ENCODE peak calls at places on chromosomes 11 and 22, in eight cellular contexts. X, L, O, D, J, A, P and S are unnamed samples.

GRCh38 chr22:24319451-24319850 is 48.8 kb downstream of the SPECC1L start:
- DNase-seq in X (no peak), L (no peak), O (no peak), D (no peak), J (no peak), A (no peak), P (no peak), S (no peak)

GRCh38 chr11:61162092-61162935 is 1.1 kb upstream of the VPS37C start:
- DNase-seq in X (no peak), L (no peak), O (no peak), D (no peak), J (no peak), A (peak), P (peak), S (peak)

GRCh38 chr11:130448416-130449068 is at the start of gene ADAMTS15:
- DNase-seq in X (peak), L (no peak), O (peak), D (peak), J (peak), A (peak), P (peak), S (peak)

GRCh38 chr11:93740031-93740801 is 1.1 kb downstream of the TAF1D start:
- DNase-seq in X (no peak), L (no peak), O (no peak), D (no peak), J (no peak), A (peak), P (peak), S (peak)

GRCh38 chr22:45240137-45240809 is 421 bp downstream of the KIAA0930 start:
- DNase-seq in X (no peak), L (no peak), O (peak), D (no peak), J (no peak), A (peak), P (no peak), S (peak)

GRCh38 chr11:8167796-8168195 is 1.0 kb downstream of the RIC3 start:
- DNase-seq in X (no peak), L (no peak), O (no peak), D (no peak), J (no peak), A (no peak), P (no peak), S (no peak)

GRCh38 chr11:898160-898517 is 12.5 kb downstream of the CHID1 start:
- DNase-seq in X (no peak), L (no peak), O (no peak), D (no peak), J (no peak), A (no peak), P (no peak), S (peak)

GRCh38 chr11:130651266-130651855 is 202.9 kb downstream of the ADAMTS15 start:
- DNase-seq in X (no peak), L (no peak), O (no peak), D (no peak), J (no peak), A (no peak), P (no peak), S (no peak)

GRCh38 chr22:49994361-49995058 is 18.1 kb downstream of the IL17REL start:
- DNase-seq in X (no peak), L (no peak), O (no peak), D (no peak), J (no peak), A (peak), P (peak), S (no peak)

GRCh38 chr11:14315130-14315529 is 43.9 kb downstream of the RRAS2 start:
- DNase-seq in X (no peak), L (no peak), O (no peak), D (no peak), J (no peak), A (no peak), P (no peak), S (no peak)

GRCh38 chr11:8672346-8672745 is 10.1 kb downstream of the TRIM66 start:
- DNase-seq in X (no peak), L (no peak), O (no peak), D (no peak), J (no peak), A (no peak), P (no peak), S (no peak)

GRCh38 chr11:108853864-108854263 is 189.0 kb downstream of the DDX10 start:
- DNase-seq in X (no peak), L (no peak), O (no peak), D (no peak), J (no peak), A (no peak), P (no peak), S (no peak)

GRCh38 chr11:130858215-130858614 is 58.1 kb downstream of the SNX19 start:
- DNase-seq in X (no peak), L (no peak), O (no peak), D (no peak), J (no peak), A (no peak), P (peak), S (no peak)

GRCh38 chr11:11882539-11882938 is 40.8 kb downstream of the USP47 start:
- DNase-seq in X (no peak), L (no peak), O (no peak), D (no peak), J (no peak), A (no peak), P (no peak), S (no peak)

GRCh38 chr11:16770016-16770415 is 31.6 kb downstream of the C11orf58 start:
- DNase-seq in X (no peak), L (no peak), O (no peak), D (no peak), J (no peak), A (no peak), P (no peak), S (no peak)

GRCh38 chr11:124837491-124837856 is 27.8 kb upstream of the ROBO3 start:
- DNase-seq in X (peak), L (no peak), O (no peak), D (no peak), J (peak), A (no peak), P (no peak), S (peak)

GRCh38 chr11:1202154-1202775 is 20.6 kb upstream of the MUC5B start:
- DNase-seq in X (no peak), L (no peak), O (peak), D (no peak), J (no peak), A (peak), P (no peak), S (no peak)

GRCh38 chr11:106012744-106013143 is 9.3 kb downstream of the MSANTD4 start:
- DNase-seq in X (no peak), L (no peak), O (no peak), D (no peak), J (no peak), A (no peak), P (no peak), S (no peak)

GRCh38 chr22:19672054-19672776 is 42.1 kb upstream of the SEPTIN5 start:
- DNase-seq in X (no peak), L (no peak), O (no peak), D (no peak), J (no peak), A (no peak), P (no peak), S (no peak)

GRCh38 chr11:118129475-118130196 is 23.0 kb downstream of the SCN4B start:
- DNase-seq in X (no peak), L (no peak), O (no peak), D (no peak), J (no peak), A (no peak), P (no peak), S (no peak)

GRCh38 chr11:22459053-22459452 is 120.9 kb downstream of the SLC17A6 start:
- DNase-seq in X (no peak), L (no peak), O (no peak), D (no peak), J (no peak), A (no peak), P (no peak), S (no peak)

GRCh38 chr11:69575296-69576068 is 65.5 kb upstream of the CCND1 start:
- DNase-seq in X (no peak), L (no peak), O (no peak), D (no peak), J (no peak), A (no peak), P (no peak), S (no peak)

GRCh38 chr11:19890308-19890707 is 177.7 kb downstream of the NAV2 start:
- DNase-seq in X (no peak), L (no peak), O (no peak), D (no peak), J (no peak), A (no peak), P (no peak), S (peak)

GRCh38 chr11:75303544-75304224 is 47.8 kb downstream of the ARRB1 start:
- DNase-seq in X (no peak), L (no peak), O (no peak), D (no peak), J (no peak), A (no peak), P (no peak), S (no peak)

GRCh38 chr11:71269603-71270511 is 17.5 kb upstream of the SHANK2 start:
- DNase-seq in X (no peak), L (no peak), O (no peak), D (no peak), J (no peak), A (no peak), P (no peak), S (no peak)

GRCh38 chr11:29061452-29061851 is 953.3 kb downstream of the METTL15 start:
- DNase-seq in X (no peak), L (no peak), O (no peak), D (no peak), J (no peak), A (no peak), P (no peak), S (no peak)

GRCh38 chr11:68212421-68213134 is 518 bp downstream of the KMT5B start:
- DNase-seq in X (peak), L (no peak), O (peak), D (no peak), J (peak), A (peak), P (peak), S (peak)

GRCh38 chr22:39994046-39994565 is 648 bp upstream of the FAM83F start:
- DNase-seq in X (no peak), L (no peak), O (no peak), D (no peak), J (no peak), A (no peak), P (no peak), S (no peak)

GRCh38 chr22:35116269-35116668 is 50.3 kb downstream of the ISX start:
- DNase-seq in X (no peak), L (no peak), O (no peak), D (no peak), J (no peak), A (peak), P (no peak), S (no peak)

GRCh38 chr11:113977701-113978100 is 2.8 kb downstream of the HTR3A start:
- DNase-seq in X (no peak), L (no peak), O (no peak), D (no peak), J (no peak), A (no peak), P (no peak), S (no peak)

GRCh38 chr11:74702383-74703007 is 28.7 kb downstream of the CHRDL2 start:
- DNase-seq in X (peak), L (no peak), O (peak), D (peak), J (peak), A (peak), P (peak), S (peak)

GRCh38 chr11:33734441-33735165 is 1.6 kb downstream of the CD59 start:
- DNase-seq in X (peak), L (no peak), O (no peak), D (no peak), J (peak), A (peak), P (peak), S (no peak)

GRCh38 chr11:118619444-118620205 is 12.2 kb downstream of the PHLDB1 start:
- DNase-seq in X (peak), L (no peak), O (peak), D (no peak), J (peak), A (no peak), P (no peak), S (no peak)

GRCh38 chr11:3000032-3000961 is 8.2 kb upstream of the NAP1L4 start:
- DNase-seq in X (no peak), L (no peak), O (no peak), D (no peak), J (peak), A (peak), P (peak), S (peak)

GRCh38 chr11:59436169-59436568 is at the start of gene OR5A1:
- DNase-seq in X (no peak), L (no peak), O (no peak), D (no peak), J (no peak), A (no peak), P (no peak), S (no peak)

GRCh38 chr11:45158891-45159605 is 12.6 kb downstream of the PRDM11 start:
- DNase-seq in X (no peak), L (no peak), O (no peak), D (no peak), J (no peak), A (no peak), P (no peak), S (no peak)

DNA sequence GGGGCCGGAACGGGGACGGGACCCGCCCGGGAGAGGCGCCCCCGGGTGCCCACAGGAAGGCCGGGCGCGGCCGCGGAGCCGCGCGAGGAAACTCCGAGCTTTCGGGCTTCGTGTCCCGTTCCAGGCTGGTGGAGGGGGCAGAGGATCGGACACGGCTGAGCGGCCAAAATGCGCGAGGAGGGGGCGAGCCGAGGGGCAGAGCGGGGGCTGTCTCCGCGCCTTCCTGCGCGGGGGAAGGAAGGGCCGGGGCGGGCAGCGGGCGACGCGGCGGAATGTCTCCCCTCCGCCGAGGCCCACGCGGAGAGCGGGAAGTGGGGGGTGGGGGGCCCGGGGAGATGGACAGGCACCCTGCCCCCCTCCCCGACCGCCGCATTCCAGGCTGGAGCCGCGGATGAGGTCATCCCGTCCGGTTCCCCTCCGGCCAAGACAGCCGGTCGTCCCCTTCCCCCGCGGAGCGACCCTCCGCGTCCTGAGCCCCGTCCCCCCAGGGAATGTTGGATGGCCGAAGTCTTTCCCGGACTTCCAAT is 465 bp downstream of the CDC42EP1 start:
- DNase-seq in X (no peak), L (no peak), O (peak), D (no peak), J (peak), A (peak), P (peak), S (no peak)
- TF ChIP-seq POLR2A in X (no peak), L (no peak), O (no peak), D (no peak), J (no peak), A (no peak), P (no peak), S (no peak)

DNA sequence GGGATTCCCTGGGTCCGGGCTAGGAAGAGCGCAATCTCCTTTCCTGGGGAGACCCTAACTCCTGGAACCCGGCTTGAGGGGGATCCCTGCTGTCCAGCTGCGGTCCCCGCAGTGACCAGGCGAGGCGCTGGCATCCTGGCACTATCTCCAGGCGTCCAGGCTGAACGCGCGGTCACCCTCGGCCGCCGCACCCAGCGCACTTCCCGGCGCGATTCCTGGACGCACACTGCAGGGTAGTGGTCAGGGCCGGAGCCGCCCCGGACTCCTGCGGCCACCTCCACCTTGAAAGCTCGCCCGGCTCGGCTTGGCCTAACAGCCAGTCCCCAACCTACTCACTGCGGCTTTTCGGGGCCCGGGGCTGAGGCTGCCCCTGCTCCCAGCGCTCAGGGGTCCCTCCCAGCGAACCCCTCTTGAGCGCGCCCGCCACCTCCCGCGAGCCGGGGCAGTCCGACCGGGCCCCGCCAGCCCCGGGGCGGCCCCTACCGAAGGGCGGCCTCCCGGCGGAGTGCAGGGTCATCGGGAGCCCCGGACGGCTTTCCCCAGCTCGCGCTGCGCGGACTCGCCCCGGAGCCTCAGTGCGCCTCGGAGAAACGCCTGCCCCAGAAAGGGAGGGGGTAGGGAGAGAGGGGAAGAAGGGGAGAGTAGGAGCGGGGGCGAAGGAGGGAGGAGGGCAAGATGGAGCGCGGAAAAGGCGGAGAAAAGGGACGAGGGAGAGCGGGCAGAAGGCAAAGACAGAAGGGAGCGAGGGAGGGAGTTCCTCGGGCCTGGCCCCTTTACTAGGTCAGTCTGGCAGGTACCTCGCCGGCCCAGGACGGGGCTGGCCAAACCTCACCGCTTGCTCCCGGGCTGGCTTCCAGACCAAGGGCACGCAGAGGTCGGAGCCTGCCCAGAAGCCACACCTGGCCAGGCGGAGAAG is 1.0 kb downstream of the POU2AF3 start:
- DNase-seq in X (peak), L (no peak), O (peak), D (no peak), J (peak), A (peak), P (peak), S (no peak)
- TF ChIP-seq POLR2A in X (no peak), L (no peak), O (no peak), D (no peak), J (no peak), A (peak), P (peak), S (no peak)

GRCh38 chr11:115599125-115599524 is 94.9 kb upstream of the CADM1 start:
- DNase-seq in X (no peak), L (no peak), O (no peak), D (no peak), J (no peak), A (no peak), P (no peak), S (no peak)
- TF ChIP-seq POLR2A in X (no peak), L (no peak), O (no peak), D (no peak), J (no peak), A (no peak), P (no peak), S (no peak)

GRCh38 chr22:38653741-38654140 is 2.5 kb downstream of the FAM227A start:
- DNase-seq in X (no peak), L (no peak), O (no peak), D (no peak), J (no peak), A (no peak), P (no peak), S (no peak)

GRCh38 chr22:38652858-38653257 is 3.3 kb downstream of the FAM227A start:
- DNase-seq in X (no peak), L (no peak), O (no peak), D (no peak), J (no peak), A (peak), P (no peak), S (no peak)

GRCh38 chr22:38655532-38656255 is 498 bp downstream of the FAM227A start:
- DNase-seq in X (no peak), L (no peak), O (peak), D (peak), J (no peak), A (no peak), P (no peak), S (no peak)

GRCh38 chr22:38657248-38657909 is 941 bp downstream of the CBY1 start:
- DNase-seq in X (no peak), L (no peak), O (no peak), D (no peak), J (no peak), A (peak), P (peak), S (no peak)

GRCh38 chr22:38656256-38657148 is at the start of the genes CBY1 and FAM227A:
- DNase-seq in X (peak), L (peak), O (peak), D (peak), J (peak), A (peak), P (peak), S (peak)
- TF ChIP-seq POLR2A in X (peak), L (no peak), O (peak), D (no peak), J (no peak), A (peak), P (peak), S (no peak)

GRCh38 chr11:134575504-134576230 is 163.6 kb upstream of the B3GAT1 start:
- DNase-seq in X (no peak), L (no peak), O (no peak), D (no peak), J (no peak), A (no peak), P (no peak), S (no peak)

GRCh38 chr11:134576721-134577171 is 164.7 kb upstream of the B3GAT1 start:
- DNase-seq in X (no peak), L (no peak), O (no peak), D (no peak), J (no peak), A (no peak), P (no peak), S (no peak)

GRCh38 chr11:134576286-134576685 is 164.2 kb upstream of the B3GAT1 start:
- DNase-seq in X (no peak), L (no peak), O (no peak), D (no peak), J (no peak), A (no peak), P (no peak), S (no peak)

GRCh38 chr11:134578807-134579708 is 167.0 kb upstream of the B3GAT1 start:
- DNase-seq in X (no peak), L (no peak), O (no peak), D (no peak), J (no peak), A (peak), P (no peak), S (no peak)

DNA sequence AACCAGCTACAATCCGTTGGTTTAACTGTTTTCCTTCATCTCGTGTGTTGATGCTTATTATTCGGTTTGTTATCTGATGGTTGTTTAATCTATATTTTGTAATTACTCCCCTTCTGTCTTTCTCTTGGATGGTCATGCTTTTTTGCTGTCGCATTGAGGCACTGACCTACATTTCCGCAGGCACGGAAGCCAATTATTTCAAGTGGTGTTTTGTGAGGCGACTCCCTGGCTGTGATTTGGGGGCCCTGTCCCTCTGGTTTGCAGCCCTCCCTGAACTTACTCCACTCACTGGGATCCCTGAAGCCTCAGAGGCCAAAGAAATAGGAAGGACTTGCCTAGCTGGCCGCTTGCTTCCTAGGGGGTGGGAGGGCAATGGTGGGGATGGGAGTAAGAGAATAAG is 165.8 kb upstream of the B3GAT1 start:
- DNase-seq in X (no peak), L (no peak), O (no peak), D (no peak), J (no peak), A (no peak), P (no peak), S (no peak)
- TF ChIP-seq POLR2A in X (no peak), L (no peak), O (no peak), D (no peak), J (no peak), A (no peak), P (no peak), S (no peak)

GRCh38 chr11:65492637-65493366 is 6.0 kb upstream of the MALAT1 start:
- DNase-seq in X (peak), L (no peak), O (peak), D (no peak), J (peak), A (peak), P (peak), S (no peak)
- TF ChIP-seq POLR2A in X (peak), L (no peak), O (peak), D (no peak), J (no peak), A (peak), P (no peak), S (peak)